ENCODE peak calls at places on chromosomes 1 and 21, in eight cellular contexts. K, D, X, P, L, U, M and R are unnamed samples. For H3K36me3 and H3K4me1, the result is how much of the 10 kb centered on the place peaks cover.

GRCh38 chr1:53583021-53583902 is 124.1 kb downstream of the DMRTB1 start:
- DNase-seq in P (no peak), D (peak), X (no peak), U (no peak), K (peak), M (no peak), L (no peak), R (no peak)

GRCh38 chr1:60388092-60388987 is 314.8 kb upstream of the C1orf87 start:
- DNase-seq in M (no peak), X (no peak), U (no peak), D (no peak), K (no peak), L (peak), P (no peak), R (no peak)

GRCh38 chr1:212514782-212515181 is 82.1 kb downstream of the NENF start:
- DNase-seq in K (no peak), L (no peak), D (no peak), P (no peak), X (no peak), U (no peak), M (no peak), R (no peak)

GRCh38 chr1:23368562-23369334 is 888 bp downstream of the ZNF436 start:
- DNase-seq in P (peak), K (peak), X (peak), M (peak), L (peak), D (peak), U (peak), R (peak)

GRCh38 chr1:15343729-15344128 is 66.0 kb upstream of the EFHD2 start:
- DNase-seq in K (no peak), L (peak), X (no peak), M (no peak), D (peak), P (peak), U (no peak), R (peak)

GRCh38 chr1:221335161-221336101 is 406.5 kb downstream of the DUSP10 start:
- DNase-seq in M (no peak), X (no peak), D (peak), U (no peak), K (peak), P (peak), L (peak), R (peak)

GRCh38 chr1:159823401-159823800 is 3.3 kb upstream of the SLAMF8 start:
- DNase-seq in P (no peak), U (no peak), D (no peak), L (no peak), K (no peak), M (no peak), X (no peak), R (no peak)

GRCh38 chr1:158043232-158043631 is 49.8 kb downstream of the KIRREL1 start:
- DNase-seq in D (no peak), P (no peak), X (no peak), K (no peak), M (no peak), U (no peak), L (no peak), R (no peak)

GRCh38 chr1:165516469-165516868 is 27.3 kb upstream of the LRRC52 start:
- DNase-seq in L (no peak), M (no peak), X (no peak), D (no peak), K (no peak), U (no peak), P (no peak), R (no peak)

GRCh38 chr1:63662056-63662836 is 69.0 kb downstream of the PGM1 start:
- DNase-seq in P (no peak), K (peak), D (no peak), L (peak), X (no peak), M (no peak), U (no peak), R (no peak)

GRCh38 chr1:40658895-40659648 is 6.4 kb downstream of the RIMS3 start:
- DNase-seq in K (no peak), U (no peak), P (no peak), D (no peak), L (no peak), X (no peak), M (no peak), R (no peak)

GRCh38 chr1:241716915-241717651 is 65.0 kb downstream of the WDR64 start:
- DNase-seq in U (peak), K (no peak), P (no peak), D (no peak), M (no peak), X (no peak), L (peak), R (no peak)

GRCh38 chr21:34360488-34361241 is 3.1 kb upstream of the KCNE2 start:
- DNase-seq in P (no peak), L (no peak), D (no peak), X (peak), K (no peak), M (no peak), U (no peak), R (peak)

GRCh38 chr1:42784946-42785693 is at the start of gene TMEM269:
- DNase-seq in K (no peak), U (peak), M (no peak), D (no peak), P (peak), L (peak), X (no peak), R (peak)

GRCh38 chr1:209150114-209150513 is 433.4 kb upstream of the CAMK1G start:
- DNase-seq in M (no peak), K (no peak), X (peak), D (no peak), L (peak), P (no peak), U (no peak), R (peak)

GRCh38 chr1:185293967-185294542 is 23.0 kb downstream of the IVNS1ABP start:
- DNase-seq in L (no peak), M (no peak), P (no peak), X (no peak), K (no peak), D (no peak), U (no peak), R (no peak)

GRCh38 chr1:166933633-166934032 is 41.7 kb downstream of the ILDR2 start:
- DNase-seq in X (no peak), D (no peak), K (no peak), P (no peak), L (peak), M (no peak), U (no peak), R (no peak)

GRCh38 chr21:45835301-45836267 is 146.0 kb upstream of the COL6A1 start:
- DNase-seq in L (no peak), X (no peak), U (no peak), K (no peak), P (no peak), M (no peak), D (no peak), R (no peak)

GRCh38 chr1:1626207-1627141 is 5.5 kb upstream of the MMP23B start:
- DNase-seq in D (no peak), X (no peak), L (no peak), P (no peak), M (no peak), K (peak), U (peak), R (no peak)

GRCh38 chr21:28832013-28832714 is 160.5 kb downstream of the LTN1 start:
- DNase-seq in M (peak), K (no peak), P (no peak), X (no peak), L (peak), U (no peak), D (no peak), R (no peak)

GRCh38 chr1:202251424-202252256 is 58.0 kb downstream of the LGR6 start:
- DNase-seq in D (no peak), U (no peak), K (no peak), P (no peak), X (no peak), L (no peak), M (no peak), R (no peak)

GRCh38 chr21:45999581-46000181 is 18.1 kb downstream of the COL6A1 start:
- DNase-seq in X (no peak), M (no peak), K (peak), P (peak), D (peak), L (no peak), U (no peak), R (no peak)

GRCh38 chr1:93992190-93992589 is 83.0 kb upstream of the GCLM start:
- DNase-seq in X (no peak), M (no peak), L (no peak), P (no peak), D (no peak), K (no peak), U (no peak), R (no peak)

GRCh38 chr1:231027136-231027925 is 12.7 kb downstream of the FAM89A start:
- DNase-seq in M (no peak), P (no peak), K (no peak), U (no peak), L (no peak), D (no peak), X (no peak), R (no peak)

GRCh38 chr1:58870298-58870676 is 86.4 kb upstream of the JUN start:
- DNase-seq in M (no peak), L (peak), D (no peak), X (no peak), P (no peak), U (no peak), K (no peak), R (no peak)

GRCh38 chr1:75908717-75909152 is 23.5 kb downstream of the ASB17 start:
- DNase-seq in U (no peak), P (no peak), L (peak), X (peak), D (no peak), K (no peak), M (no peak), R (no peak)

GRCh38 chr1:111471012-111471411 is 2.8 kb upstream of the C1orf162 start:
- DNase-seq in U (peak), L (no peak), P (peak), M (peak), D (no peak), X (peak), K (no peak), R (peak)

GRCh38 chr1:3597599-3597964 is 13.7 kb downstream of the MEGF6 start:
- DNase-seq in X (peak), M (no peak), P (no peak), K (no peak), D (no peak), L (no peak), U (peak), R (no peak)

GRCh38 chr1:25714532-25714931 is 85.5 kb upstream of the SELENON start:
- DNase-seq in D (no peak), K (no peak), M (no peak), X (no peak), U (no peak), L (no peak), P (no peak), R (no peak)

GRCh38 chr1:116667577-116668105 is at the start of gene IGSF3:
- DNase-seq in M (peak), P (peak), D (peak), U (no peak), X (no peak), K (peak), L (peak), R (peak)

GRCh38 chr21:44263221-44263671 is 1.5 kb upstream of the DNMT3L start:
- DNase-seq in L (no peak), P (no peak), K (peak), U (no peak), X (no peak), M (no peak), D (no peak), R (no peak)

GRCh38 chr1:180098242-180098995 is 56.2 kb upstream of the QSOX1 start:
- DNase-seq in U (no peak), P (no peak), M (no peak), D (peak), K (no peak), L (peak), X (no peak), R (no peak)

GRCh38 chr1:224340711-224341384 is 10.9 kb upstream of the NVL start:
- DNase-seq in M (no peak), X (no peak), U (peak), K (no peak), D (no peak), P (no peak), L (peak), R (no peak)

GRCh38 chr1:244297087-244297486 is 154.6 kb downstream of the ADSS2 start:
- DNase-seq in X (no peak), M (no peak), D (no peak), P (no peak), L (no peak), U (no peak), K (no peak), R (no peak)

DNA sequence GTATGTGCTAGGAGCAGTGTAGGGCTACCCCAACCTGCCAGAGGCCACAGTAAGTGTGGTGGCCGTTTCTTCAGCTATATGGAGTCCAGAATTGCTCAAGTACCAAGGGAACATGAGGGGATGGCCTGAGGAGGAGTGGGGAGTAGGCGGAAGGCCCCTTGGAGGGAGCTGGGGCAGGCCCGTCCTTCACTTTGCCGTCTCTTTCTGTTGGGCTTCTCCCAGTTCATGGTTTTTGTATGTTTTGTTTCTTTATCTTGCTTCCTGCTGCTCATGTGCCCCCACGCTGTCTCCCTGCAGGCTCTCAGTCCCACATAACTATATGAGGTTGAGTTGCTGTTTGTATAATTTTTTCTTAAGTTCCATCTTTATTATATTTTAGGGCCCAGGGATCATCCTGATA is 5.9 kb upstream of the DPH2 start:
- DNase-seq in X (no peak), U (no peak), L (no peak), K (no peak), M (no peak), P (no peak), D (no peak), R (no peak)
- H3K36me3 ChIP-seq in X (under half), U (under half), L (under half), K (half or more), M (under half), P (under half), D (under half), R (under half)

GRCh38 chr1:44587796-44588460 is 86.4 kb downstream of the TMEM53 start:
- DNase-seq in X (no peak), M (no peak), K (no peak), L (peak), D (no peak), P (no peak), U (no peak), R (peak)
- H3K27ac ChIP-seq in X (no peak), M (no peak), K (no peak), L (no peak), D (no peak), P (no peak), U (no peak), R (no peak)

DNA sequence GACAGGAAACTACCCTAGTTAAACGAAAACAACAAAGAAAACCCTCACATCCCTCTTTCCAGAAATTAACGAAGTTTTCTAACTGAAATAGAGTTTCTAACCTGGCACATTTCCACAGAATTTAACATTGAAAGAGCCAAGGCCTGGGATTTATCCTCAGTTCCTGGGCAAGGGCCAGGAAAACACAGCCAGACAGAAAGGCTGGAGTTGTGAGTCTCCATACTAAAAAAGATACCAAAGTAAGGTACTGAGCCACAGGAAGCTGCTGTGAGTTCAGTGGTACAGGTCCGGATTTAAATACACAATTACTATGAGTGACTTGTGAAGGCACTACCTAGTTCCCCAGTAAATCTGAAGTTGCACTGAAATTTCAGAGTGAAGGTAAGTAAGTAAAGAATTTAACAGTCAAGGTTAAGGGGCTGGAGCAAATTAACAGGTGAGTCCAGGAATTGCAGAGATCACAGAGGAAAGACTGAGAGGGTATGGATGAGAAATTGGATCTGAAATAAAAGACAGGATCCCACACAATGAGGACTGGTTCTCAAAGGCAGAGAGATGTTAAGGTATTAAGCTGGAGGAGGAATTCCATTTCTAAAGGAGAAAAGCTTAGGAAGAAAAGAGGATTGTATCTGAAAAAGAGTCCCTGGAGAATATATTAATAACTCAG is 908 bp downstream of the LIX1L start:
- DNase-seq in P (peak), U (no peak), K (no peak), M (no peak), L (peak), D (peak), X (peak), R (peak)
- H3K4me1 ChIP-seq in P (under half), U (half or more), K (half or more), M (half or more), L (under half), D (under half), X (half or more), R (under half)

DNA sequence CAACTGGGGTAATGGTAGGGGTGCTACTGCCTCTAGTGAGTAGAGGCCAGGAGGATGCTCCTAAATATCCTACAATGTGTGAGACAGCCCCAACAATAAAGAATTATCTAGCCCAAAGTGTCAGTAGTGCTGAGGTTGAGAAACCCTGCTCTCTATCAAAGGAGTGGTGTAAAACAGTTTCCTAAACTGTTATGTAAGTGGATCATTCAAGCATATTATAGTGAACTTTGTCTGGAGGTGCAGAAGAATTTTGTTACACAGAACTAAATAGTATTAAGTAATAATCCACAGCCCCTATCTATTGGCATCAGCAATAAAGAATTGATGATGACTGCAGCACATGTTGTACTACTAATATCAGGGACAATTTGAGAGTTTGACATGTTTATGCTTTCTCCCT is 20.3 kb upstream of the TARS2 start:
- DNase-seq in L (no peak), X (no peak), U (no peak), D (no peak), P (no peak), M (no peak), K (no peak), R (no peak)
- H3K36me3 ChIP-seq in L (under half), X (half or more), U (under half), D (under half), P (under half), M (half or more), K (half or more), R (under half)